ENCODE peak calls at places on chromosomes 13 and 19, in seven cellular contexts. Y, L, V, R, F, W and S are unnamed samples.
A peak's percentile ranks its signal among the peaks of the same experiment; 100 is the strongest.

GRCh38 chr19:53432088-53432661 is 391 bp downstream of the ZNF761 start:
- DNase-seq in Y (peak; percentile 18), W (no peak), R (peak; percentile 8), F (peak; percentile 21), L (peak; percentile 48), V (peak; percentile 19), S (no peak)

GRCh38 chr13:36310417-36311108 is 12.9 kb upstream of the CCDC169 start:
- DNase-seq in R (no peak), W (no peak), V (no peak), L (no peak), F (peak; percentile 32), Y (no peak), S (no peak)

GRCh38 chr13:109569938-109570711 is 216.3 kb downstream of the IRS2 start:
- DNase-seq in L (no peak), Y (no peak), V (no peak), F (no peak), R (peak; percentile 9), W (no peak), S (no peak)

GRCh38 chr19:703651-704446 is 4.9 kb upstream of the PALM start:
- DNase-seq in V (peak; percentile 50), R (peak; percentile 16), F (peak; percentile 68), W (no peak), Y (peak; percentile 85), L (peak; percentile 95), S (peak; percentile 73)

GRCh38 chr19:13623686-13624405 is 117.6 kb upstream of the CACNA1A start:
- DNase-seq in L (no peak), R (no peak), V (no peak), W (no peak), Y (no peak), F (no peak), S (no peak)

GRCh38 chr13:55160911-55161310 is 1979.8 kb upstream of the PRR20A start:
- DNase-seq in W (no peak), F (no peak), R (no peak), V (no peak), L (no peak), Y (no peak), S (no peak)

GRCh38 chr13:60351326-60351725 is 45.7 kb upstream of the TDRD3 start:
- DNase-seq in R (no peak), V (no peak), L (no peak), F (peak; percentile 91), Y (no peak), W (no peak), S (no peak)

GRCh38 chr13:32737111-32737571 is 150.9 kb downstream of the PDS5B start:
- DNase-seq in L (no peak), Y (no peak), F (peak; percentile 40), W (no peak), V (no peak), R (no peak), S (no peak)

GRCh38 chr19:19451429-19452240 is 46.2 kb downstream of the GATAD2A start:
- DNase-seq in F (no peak), L (no peak), W (no peak), V (no peak), R (no peak), Y (no peak), S (no peak)

GRCh38 chr13:39047560-39047959 is 9.3 kb downstream of the NHLRC3 start:
- DNase-seq in W (no peak), V (no peak), Y (no peak), L (no peak), F (no peak), R (no peak), S (no peak)

GRCh38 chr13:97030705-97031452 is 36.6 kb upstream of the OXGR1 start:
- DNase-seq in W (no peak), Y (peak; percentile 69), F (peak; percentile 83), L (no peak), R (no peak), V (no peak), S (no peak)

GRCh38 chr13:30805603-30806011 is 70.3 kb downstream of the ALOX5AP start:
- DNase-seq in V (no peak), L (peak; percentile 21), R (no peak), F (peak; percentile 84), W (no peak), Y (no peak), S (no peak)

DNA sequence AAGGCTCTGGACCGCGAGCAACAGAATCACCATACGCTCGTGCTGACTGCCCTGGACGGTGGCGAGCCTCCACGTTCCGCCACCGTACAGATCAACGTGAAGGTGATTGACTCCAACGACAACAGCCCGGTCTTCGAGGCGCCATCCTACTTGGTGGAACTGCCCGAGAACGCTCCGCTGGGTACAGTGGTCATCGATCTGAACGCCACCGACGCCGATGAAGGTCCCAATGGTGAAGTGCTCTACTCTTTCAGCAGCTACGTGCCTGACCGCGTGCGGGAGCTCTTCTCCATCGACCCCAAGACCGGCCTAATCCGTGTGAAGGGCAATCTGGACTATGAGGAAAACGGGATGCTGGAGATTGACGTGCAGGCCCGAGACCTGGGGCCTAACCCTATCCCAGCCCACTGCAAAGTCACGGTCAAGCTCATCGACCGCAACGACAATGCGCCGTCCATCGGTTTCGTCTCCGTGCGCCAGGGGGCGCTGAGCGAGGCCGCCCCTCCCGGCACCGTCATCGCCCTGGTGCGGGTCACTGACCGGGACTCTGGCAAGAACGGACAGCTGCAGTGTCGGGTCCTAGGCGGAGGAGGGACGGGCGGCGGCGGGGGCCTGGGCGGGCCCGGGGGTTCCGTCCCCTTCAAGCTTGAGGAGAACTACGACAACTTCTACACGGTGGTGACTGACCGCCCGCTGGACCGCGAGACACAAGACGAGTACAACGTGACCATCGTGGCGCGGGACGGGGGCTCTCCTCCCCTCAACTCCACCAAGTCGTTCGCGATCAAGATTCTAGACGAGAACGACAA is 1.8 kb downstream of the PCDH17 start:
- DNase-seq in R (no peak), Y (no peak), W (no peak), V (no peak), L (peak; percentile 68), F (peak; percentile 10), S (no peak)
- TF ChIP-seq CTCF in R (no peak), Y (no peak), W (no peak), V (no peak), L (peak; percentile 50), F (peak; percentile 29), S (no peak)

GRCh38 chr19:17555929-17556813 is 722 bp downstream of the COLGALT1 start:
- DNase-seq in R (peak; percentile 17), F (peak; percentile 81), V (peak; percentile 49), L (peak; percentile 40), Y (peak; percentile 71), W (peak; percentile 47), S (no peak)
- TF ChIP-seq CTCF in R (no peak), F (no peak), V (no peak), L (no peak), Y (no peak), W (no peak), S (no peak)

GRCh38 chr13:98143157-98143553 is 261 bp downstream of the FARP1 start:
- DNase-seq in W (no peak), F (no peak), L (peak; percentile 76), Y (no peak), R (no peak), V (no peak), S (no peak)

GRCh38 chr13:98144501-98145350 is 1.8 kb downstream of the FARP1 start:
- DNase-seq in W (no peak), R (no peak), F (peak; percentile 44), V (no peak), Y (peak; percentile 19), L (peak; percentile 50), S (no peak)

GRCh38 chr13:98150836-98151489 is 8.1 kb downstream of the FARP1 start:
- DNase-seq in L (no peak), W (no peak), Y (no peak), F (no peak), R (no peak), V (no peak), S (no peak)

GRCh38 chr13:98143601-98144500 is 957 bp downstream of the FARP1 start:
- DNase-seq in W (no peak), Y (no peak), F (peak; percentile 61), L (peak; percentile 46), V (peak; percentile 23), R (no peak), S (no peak)

DNA sequence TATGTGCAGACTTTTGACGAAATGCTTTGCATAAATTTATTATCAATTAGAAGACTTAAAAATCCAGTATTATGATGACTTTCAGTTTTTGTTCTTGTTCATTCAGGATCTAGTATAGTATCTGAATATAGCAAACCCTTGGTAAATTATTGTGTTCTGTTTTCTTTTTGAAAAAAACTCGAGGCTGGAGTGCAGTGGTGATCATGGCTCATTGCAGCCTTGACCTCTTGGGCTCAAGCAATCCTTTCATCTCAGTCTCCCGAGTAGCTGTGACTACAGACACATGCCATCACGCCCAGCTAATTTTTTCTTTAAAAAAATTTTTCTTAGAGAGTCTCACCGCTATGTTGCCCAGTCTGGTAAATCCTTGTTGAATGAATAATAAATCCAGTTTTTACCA is 4.6 kb downstream of the FARP1 start:
- DNase-seq in F (no peak), W (no peak), L (no peak), Y (no peak), V (no peak), R (no peak), S (no peak)
- TF ChIP-seq CTCF in F (no peak), W (no peak), L (peak; percentile 6), Y (no peak), V (no peak), R (no peak), S (no peak)

GRCh38 chr19:40808021-40808325 is 9.0 kb downstream of the EGLN2 start:
- DNase-seq in L (no peak), R (no peak), W (no peak), F (no peak), V (no peak), Y (no peak), S (no peak)
- TF ChIP-seq CTCF in L (no peak), R (no peak), W (no peak), F (no peak), V (no peak), Y (no peak), S (no peak)